ENCODE peak calls at places on chromosomes 12 and 14, in eight cellular contexts. I, Q, N, O, A, P, T and W are unnamed samples.

GRCh38 chr12:19833775-19834501 is 394.6 kb downstream of the AEBP2 start:
- DNase-seq in P (no peak), O (no peak), N (peak), I (no peak), A (peak), Q (no peak), T (peak), W (no peak)

GRCh38 chr12:26810330-26810729 is 22.7 kb downstream of the ITPR2 start:
- DNase-seq in P (no peak), I (peak), Q (no peak), O (no peak), N (no peak), T (peak), A (peak), W (no peak)

GRCh38 chr12:58176296-58176869 is 235.0 kb downstream of the ATP23 start:
- DNase-seq in N (peak), Q (peak), I (peak), T (peak), A (peak), P (peak), O (no peak), W (no peak)

GRCh38 chr12:41604830-41605229 is 416.7 kb downstream of the PDZRN4 start:
- DNase-seq in Q (no peak), A (no peak), T (peak), O (no peak), N (no peak), I (no peak), P (no peak), W (no peak)

GRCh38 chr12:40034712-40035111 is 71.2 kb downstream of the SLC2A13 start:
- DNase-seq in A (no peak), O (no peak), T (no peak), N (no peak), Q (no peak), P (no peak), I (no peak), W (no peak)

GRCh38 chr12:2268478-2269286 is 215.9 kb downstream of the CACNA1C start:
- DNase-seq in O (no peak), N (no peak), P (no peak), Q (no peak), T (peak), A (peak), I (peak), W (no peak)

GRCh38 chr14:90703841-90704240 is 112.4 kb downstream of the TTC7B start:
- DNase-seq in Q (no peak), N (no peak), O (no peak), A (no peak), I (no peak), T (no peak), P (no peak), W (no peak)

GRCh38 chr12:19095869-19096480 is 33.6 kb upstream of the PLEKHA5 start:
- DNase-seq in P (no peak), N (no peak), T (peak), Q (no peak), O (no peak), A (peak), I (no peak), W (no peak)

GRCh38 chr12:109185441-109185840 is 69.1 kb downstream of the ACACB start:
- DNase-seq in I (no peak), Q (no peak), T (no peak), O (no peak), N (no peak), P (no peak), A (no peak), W (no peak)

GRCh38 chr12:19893514-19893913 is 454.2 kb downstream of the AEBP2 start:
- DNase-seq in T (peak), P (no peak), A (peak), N (no peak), Q (no peak), I (peak), O (no peak), W (no peak)

GRCh38 chr12:25970082-25970481 is 11.6 kb downstream of the RASSF8 start:
- DNase-seq in O (no peak), A (no peak), T (no peak), P (no peak), I (no peak), Q (no peak), N (no peak), W (no peak)

GRCh38 chr14:99263564-99264330 is 8.2 kb downstream of the BCL11B start:
- DNase-seq in A (no peak), T (no peak), P (no peak), O (no peak), I (no peak), Q (no peak), N (no peak), W (no peak)

GRCh38 chr12:104471336-104471735 is 14.6 kb downstream of the CHST11 start:
- DNase-seq in I (no peak), O (no peak), Q (no peak), A (no peak), N (no peak), T (no peak), P (no peak), W (no peak)

GRCh38 chr12:47360771-47361388 is 281.1 kb upstream of the AMIGO2 start:
- DNase-seq in N (no peak), O (no peak), P (no peak), Q (no peak), A (peak), T (no peak), I (no peak), W (no peak)

GRCh38 chr14:101557811-101558738 is 3.2 kb upstream of the DIO3 start:
- DNase-seq in P (no peak), N (no peak), O (no peak), Q (no peak), T (no peak), A (peak), I (no peak), W (no peak)

GRCh38 chr12:68821357-68822188 is 13.6 kb downstream of the MDM2 start:
- DNase-seq in I (no peak), Q (no peak), T (no peak), P (no peak), O (no peak), N (no peak), A (no peak), W (no peak)

GRCh38 chr14:99891900-99892299 is 98.7 kb downstream of the EML1 start:
- DNase-seq in P (no peak), I (no peak), T (no peak), N (no peak), A (no peak), Q (no peak), O (no peak), W (no peak)

GRCh38 chr12:68506619-68507018 is 104.1 kb upstream of the RAP1B start:
- DNase-seq in O (no peak), A (no peak), N (no peak), P (no peak), Q (no peak), T (no peak), I (no peak), W (no peak)

GRCh38 chr14:90495357-90496276 is 98.8 kb downstream of the CALM1 start:
- DNase-seq in Q (peak), A (peak), T (peak), I (peak), O (no peak), N (peak), P (no peak), W (no peak)

GRCh38 chr14:101810897-101811620 is 49.5 kb downstream of the PPP2R5C start:
- DNase-seq in I (peak), A (no peak), T (peak), Q (no peak), N (no peak), O (no peak), P (no peak), W (no peak)

GRCh38 chr14:24806061-24806678 is 172.2 kb upstream of the GZMB start:
- DNase-seq in A (peak), Q (peak), N (peak), T (peak), I (peak), O (peak), P (peak), W (no peak)

GRCh38 chr14:22865424-22866215 is 5.9 kb upstream of the LRP10 start:
- DNase-seq in N (peak), Q (no peak), T (no peak), P (no peak), A (no peak), O (no peak), I (no peak), W (no peak)

GRCh38 chr14:53550776-53551175 is 397.7 kb upstream of the DDHD1 start:
- DNase-seq in T (no peak), Q (no peak), P (no peak), A (no peak), O (no peak), N (no peak), I (no peak), W (no peak)

GRCh38 chr14:67768219-67768618 is 48.2 kb downstream of the ZFYVE26 start:
- DNase-seq in N (no peak), T (no peak), I (no peak), Q (no peak), O (no peak), P (no peak), A (peak), W (no peak)

GRCh38 chr12:95102916-95103671 is 29.7 kb upstream of the NR2C1 start:
- DNase-seq in O (no peak), I (peak), T (peak), Q (peak), N (peak), P (peak), A (peak), W (no peak)

GRCh38 chr12:104486943-104487819 is 30.4 kb downstream of the CHST11 start:
- DNase-seq in O (no peak), T (no peak), N (no peak), P (no peak), I (no peak), Q (no peak), A (no peak), W (no peak)

GRCh38 chr12:79233341-79233761 is 368.8 kb downstream of the SYT1 start:
- DNase-seq in A (no peak), O (no peak), N (no peak), Q (no peak), I (no peak), P (peak), T (no peak), W (no peak)

GRCh38 chr14:74984241-74985027 is 18.3 kb upstream of the EIF2B2 start:
- DNase-seq in A (no peak), T (no peak), N (no peak), I (no peak), Q (no peak), O (no peak), P (no peak), W (peak)

GRCh38 chr14:102764220-102764671 is 13.0 kb upstream of the TRAF3 start:
- DNase-seq in I (no peak), A (no peak), P (no peak), N (no peak), T (no peak), O (no peak), Q (no peak), W (no peak)

GRCh38 chr14:22434030-22434429 is 155.0 kb downstream of the DAD1 start:
- DNase-seq in O (no peak), N (no peak), P (no peak), A (no peak), I (no peak), T (no peak), Q (no peak), W (no peak)

GRCh38 chr14:79745046-79745445 is 466.3 kb downstream of the DIO2 start:
- DNase-seq in Q (no peak), N (no peak), T (no peak), A (no peak), O (no peak), P (no peak), I (no peak), W (no peak)

GRCh38 chr12:131829351-131829794 is 1.2 kb downstream of the MMP17 start:
- DNase-seq in P (no peak), O (peak), A (peak), I (peak), Q (no peak), T (no peak), N (no peak), W (peak)